ENCODE peak calls at places on chromosomes 2 and 18, in ten cellular contexts. One of them, this sample, is unnamed.

GRCh38 chr2:133456971-133457370 is 111.3 kb downstream of the NCKAP5 start:
- DNase-seq in NCI-H2107: no peak
- DNase-seq in NCI-H82: peak
- DNase-seq in mesothelial cell of epicardium: no peak
- DNase-seq in ascending aorta: no peak
- DNase-seq in kidney epithelial cell: no peak
- DNase-seq in choroid plexus epithelial cell: no peak
- DNase-seq in stimulated activated CD4-positive, alpha-beta T cell treated with anti-CD3 and anti-CD28 coated beads, Interleukin-4, amount 100 ng/mL, for 1 hour: no peak
- DNase-seq in type B pancreatic cell: no peak
- DNase-seq in central memory CD4-positive, alpha-beta T cell: no peak
- DNase-seq in this sample: no peak

GRCh38 chr2:181575024-181575649 is 81.8 kb downstream of the CERKL start:
- DNase-seq in type B pancreatic cell: no peak
- DNase-seq in central memory CD4-positive, alpha-beta T cell: no peak
- DNase-seq in NCI-H82: peak
- DNase-seq in choroid plexus epithelial cell: no peak
- DNase-seq in stimulated activated CD4-positive, alpha-beta T cell treated with anti-CD3 and anti-CD28 coated beads, Interleukin-4, amount 100 ng/mL, for 1 hour: no peak
- DNase-seq in kidney epithelial cell: no peak
- DNase-seq in ascending aorta: no peak
- DNase-seq in mesothelial cell of epicardium: no peak
- DNase-seq in NCI-H2107: no peak
- DNase-seq in this sample: no peak

GRCh38 chr18:72119082-72119481 is 425.1 kb downstream of the CBLN2 start:
- DNase-seq in NCI-H82: no peak
- DNase-seq in ascending aorta: no peak
- DNase-seq in NCI-H2107: no peak
- DNase-seq in kidney epithelial cell: no peak
- DNase-seq in type B pancreatic cell: no peak
- DNase-seq in mesothelial cell of epicardium: no peak
- DNase-seq in stimulated activated CD4-positive, alpha-beta T cell treated with anti-CD3 and anti-CD28 coated beads, Interleukin-4, amount 100 ng/mL, for 1 hour: no peak
- DNase-seq in choroid plexus epithelial cell: no peak
- DNase-seq in central memory CD4-positive, alpha-beta T cell: no peak
- DNase-seq in this sample: no peak

GRCh38 chr2:3182848-3183247 is 194.8 kb downstream of the EIPR1 start:
- DNase-seq in mesothelial cell of epicardium: no peak
- DNase-seq in type B pancreatic cell: no peak
- DNase-seq in stimulated activated CD4-positive, alpha-beta T cell treated with anti-CD3 and anti-CD28 coated beads, Interleukin-4, amount 100 ng/mL, for 1 hour: no peak
- DNase-seq in NCI-H2107: no peak
- DNase-seq in ascending aorta: no peak
- DNase-seq in NCI-H82: no peak
- DNase-seq in choroid plexus epithelial cell: no peak
- DNase-seq in kidney epithelial cell: no peak
- DNase-seq in central memory CD4-positive, alpha-beta T cell: no peak
- DNase-seq in this sample: no peak

GRCh38 chr2:70258532-70258875 is 567 bp downstream of the PCYOX1 start:
- DNase-seq in kidney epithelial cell: no peak
- DNase-seq in ascending aorta: peak
- DNase-seq in mesothelial cell of epicardium: no peak
- DNase-seq in type B pancreatic cell: no peak
- DNase-seq in central memory CD4-positive, alpha-beta T cell: no peak
- DNase-seq in stimulated activated CD4-positive, alpha-beta T cell treated with anti-CD3 and anti-CD28 coated beads, Interleukin-4, amount 100 ng/mL, for 1 hour: no peak
- DNase-seq in NCI-H2107: no peak
- DNase-seq in choroid plexus epithelial cell: peak
- DNase-seq in NCI-H82: peak
- DNase-seq in this sample: no peak

GRCh38 chr18:58952871-58953270 is 88.2 kb downstream of the ZNF532 start:
- DNase-seq in kidney epithelial cell: no peak
- DNase-seq in ascending aorta: no peak
- DNase-seq in stimulated activated CD4-positive, alpha-beta T cell treated with anti-CD3 and anti-CD28 coated beads, Interleukin-4, amount 100 ng/mL, for 1 hour: no peak
- DNase-seq in mesothelial cell of epicardium: no peak
- DNase-seq in type B pancreatic cell: no peak
- DNase-seq in NCI-H82: no peak
- DNase-seq in choroid plexus epithelial cell: no peak
- DNase-seq in central memory CD4-positive, alpha-beta T cell: no peak
- DNase-seq in NCI-H2107: no peak
- DNase-seq in this sample: no peak

GRCh38 chr2:101116348-101116747 is 34.8 kb downstream of the TBC1D8 start:
- DNase-seq in NCI-H82: peak
- DNase-seq in stimulated activated CD4-positive, alpha-beta T cell treated with anti-CD3 and anti-CD28 coated beads, Interleukin-4, amount 100 ng/mL, for 1 hour: no peak
- DNase-seq in NCI-H2107: no peak
- DNase-seq in type B pancreatic cell: no peak
- DNase-seq in central memory CD4-positive, alpha-beta T cell: no peak
- DNase-seq in kidney epithelial cell: no peak
- DNase-seq in ascending aorta: no peak
- DNase-seq in mesothelial cell of epicardium: no peak
- DNase-seq in choroid plexus epithelial cell: no peak
- DNase-seq in this sample: no peak

GRCh38 chr2:86038291-86039081 is 67.2 kb downstream of the POLR1A start:
- DNase-seq in stimulated activated CD4-positive, alpha-beta T cell treated with anti-CD3 and anti-CD28 coated beads, Interleukin-4, amount 100 ng/mL, for 1 hour: no peak
- DNase-seq in kidney epithelial cell: peak
- DNase-seq in mesothelial cell of epicardium: no peak
- DNase-seq in central memory CD4-positive, alpha-beta T cell: peak
- DNase-seq in choroid plexus epithelial cell: peak
- DNase-seq in NCI-H82: no peak
- DNase-seq in type B pancreatic cell: no peak
- DNase-seq in ascending aorta: peak
- DNase-seq in NCI-H2107: no peak
- DNase-seq in this sample: no peak

GRCh38 chr18:63099848-63100625 is 219.5 kb downstream of the BCL2 start:
- DNase-seq in NCI-H82: no peak
- DNase-seq in stimulated activated CD4-positive, alpha-beta T cell treated with anti-CD3 and anti-CD28 coated beads, Interleukin-4, amount 100 ng/mL, for 1 hour: no peak
- DNase-seq in NCI-H2107: no peak
- DNase-seq in choroid plexus epithelial cell: no peak
- DNase-seq in mesothelial cell of epicardium: no peak
- DNase-seq in central memory CD4-positive, alpha-beta T cell: no peak
- DNase-seq in kidney epithelial cell: no peak
- DNase-seq in type B pancreatic cell: no peak
- DNase-seq in ascending aorta: no peak
- DNase-seq in this sample: no peak

GRCh38 chr2:84613082-84613481 is 96.8 kb downstream of the DNAH6 start:
- DNase-seq in mesothelial cell of epicardium: no peak
- DNase-seq in ascending aorta: no peak
- DNase-seq in choroid plexus epithelial cell: no peak
- DNase-seq in central memory CD4-positive, alpha-beta T cell: no peak
- DNase-seq in kidney epithelial cell: no peak
- DNase-seq in type B pancreatic cell: no peak
- DNase-seq in stimulated activated CD4-positive, alpha-beta T cell treated with anti-CD3 and anti-CD28 coated beads, Interleukin-4, amount 100 ng/mL, for 1 hour: no peak
- DNase-seq in NCI-H2107: no peak
- DNase-seq in NCI-H82: no peak
- DNase-seq in this sample: no peak

GRCh38 chr18:48161911-48162698 is 231.6 kb upstream of the SMAD2 start:
- DNase-seq in central memory CD4-positive, alpha-beta T cell: no peak
- DNase-seq in kidney epithelial cell: no peak
- DNase-seq in ascending aorta: no peak
- DNase-seq in stimulated activated CD4-positive, alpha-beta T cell treated with anti-CD3 and anti-CD28 coated beads, Interleukin-4, amount 100 ng/mL, for 1 hour: no peak
- DNase-seq in NCI-H2107: peak
- DNase-seq in mesothelial cell of epicardium: no peak
- DNase-seq in type B pancreatic cell: no peak
- DNase-seq in choroid plexus epithelial cell: peak
- DNase-seq in NCI-H82: no peak
- DNase-seq in this sample: peak

GRCh38 chr2:233037078-233037477 is 4.6 kb downstream of the NEU2 start:
- DNase-seq in stimulated activated CD4-positive, alpha-beta T cell treated with anti-CD3 and anti-CD28 coated beads, Interleukin-4, amount 100 ng/mL, for 1 hour: no peak
- DNase-seq in kidney epithelial cell: no peak
- DNase-seq in ascending aorta: no peak
- DNase-seq in type B pancreatic cell: no peak
- DNase-seq in choroid plexus epithelial cell: peak
- DNase-seq in mesothelial cell of epicardium: no peak
- DNase-seq in NCI-H2107: no peak
- DNase-seq in central memory CD4-positive, alpha-beta T cell: no peak
- DNase-seq in NCI-H82: no peak
- DNase-seq in this sample: no peak

GRCh38 chr2:21104030-21104660 is 19.6 kb upstream of the TDRD15 start:
- DNase-seq in NCI-H2107: no peak
- DNase-seq in stimulated activated CD4-positive, alpha-beta T cell treated with anti-CD3 and anti-CD28 coated beads, Interleukin-4, amount 100 ng/mL, for 1 hour: no peak
- DNase-seq in choroid plexus epithelial cell: no peak
- DNase-seq in kidney epithelial cell: no peak
- DNase-seq in type B pancreatic cell: no peak
- DNase-seq in mesothelial cell of epicardium: no peak
- DNase-seq in NCI-H82: no peak
- DNase-seq in ascending aorta: no peak
- DNase-seq in central memory CD4-positive, alpha-beta T cell: no peak
- DNase-seq in this sample: no peak

GRCh38 chr2:102297891-102298290 is 13.5 kb upstream of the IL1RL1 start:
- DNase-seq in mesothelial cell of epicardium: no peak
- DNase-seq in kidney epithelial cell: no peak
- DNase-seq in ascending aorta: no peak
- DNase-seq in NCI-H2107: no peak
- DNase-seq in stimulated activated CD4-positive, alpha-beta T cell treated with anti-CD3 and anti-CD28 coated beads, Interleukin-4, amount 100 ng/mL, for 1 hour: no peak
- DNase-seq in type B pancreatic cell: no peak
- DNase-seq in choroid plexus epithelial cell: peak
- DNase-seq in central memory CD4-positive, alpha-beta T cell: no peak
- DNase-seq in NCI-H82: no peak
- DNase-seq in this sample: no peak

GRCh38 chr2:227472265-227473018 is 486 bp downstream of the AGFG1 start:
- DNase-seq in choroid plexus epithelial cell: peak
- DNase-seq in type B pancreatic cell: no peak
- DNase-seq in NCI-H2107: no peak
- DNase-seq in stimulated activated CD4-positive, alpha-beta T cell treated with anti-CD3 and anti-CD28 coated beads, Interleukin-4, amount 100 ng/mL, for 1 hour: peak
- DNase-seq in central memory CD4-positive, alpha-beta T cell: no peak
- DNase-seq in kidney epithelial cell: no peak
- DNase-seq in NCI-H82: peak
- DNase-seq in mesothelial cell of epicardium: peak
- DNase-seq in ascending aorta: peak
- DNase-seq in this sample: peak

GRCh38 chr2:17620280-17620679 is 79.8 kb downstream of the VSNL1 start:
- DNase-seq in stimulated activated CD4-positive, alpha-beta T cell treated with anti-CD3 and anti-CD28 coated beads, Interleukin-4, amount 100 ng/mL, for 1 hour: no peak
- DNase-seq in type B pancreatic cell: no peak
- DNase-seq in NCI-H2107: no peak
- DNase-seq in ascending aorta: no peak
- DNase-seq in central memory CD4-positive, alpha-beta T cell: no peak
- DNase-seq in choroid plexus epithelial cell: peak
- DNase-seq in mesothelial cell of epicardium: no peak
- DNase-seq in NCI-H82: peak
- DNase-seq in kidney epithelial cell: no peak
- DNase-seq in this sample: no peak

GRCh38 chr18:75624836-75625235 is 197.3 kb upstream of the SMIM21 start:
- DNase-seq in NCI-H82: no peak
- DNase-seq in kidney epithelial cell: no peak
- DNase-seq in stimulated activated CD4-positive, alpha-beta T cell treated with anti-CD3 and anti-CD28 coated beads, Interleukin-4, amount 100 ng/mL, for 1 hour: no peak
- DNase-seq in type B pancreatic cell: no peak
- DNase-seq in ascending aorta: no peak
- DNase-seq in central memory CD4-positive, alpha-beta T cell: no peak
- DNase-seq in choroid plexus epithelial cell: no peak
- DNase-seq in mesothelial cell of epicardium: no peak
- DNase-seq in NCI-H2107: no peak
- DNase-seq in this sample: no peak

GRCh38 chr2:71665168-71666093 is 212.1 kb downstream of the DYSF start:
- DNase-seq in NCI-H82: no peak
- DNase-seq in NCI-H2107: no peak
- DNase-seq in stimulated activated CD4-positive, alpha-beta T cell treated with anti-CD3 and anti-CD28 coated beads, Interleukin-4, amount 100 ng/mL, for 1 hour: no peak
- DNase-seq in ascending aorta: no peak
- DNase-seq in kidney epithelial cell: no peak
- DNase-seq in type B pancreatic cell: no peak
- DNase-seq in central memory CD4-positive, alpha-beta T cell: no peak
- DNase-seq in mesothelial cell of epicardium: no peak
- DNase-seq in choroid plexus epithelial cell: no peak
- DNase-seq in this sample: no peak

GRCh38 chr18:59712311-59712710 is 15.1 kb upstream of the CCBE1 start:
- DNase-seq in NCI-H2107: peak
- DNase-seq in NCI-H82: no peak
- DNase-seq in type B pancreatic cell: no peak
- DNase-seq in central memory CD4-positive, alpha-beta T cell: no peak
- DNase-seq in mesothelial cell of epicardium: no peak
- DNase-seq in stimulated activated CD4-positive, alpha-beta T cell treated with anti-CD3 and anti-CD28 coated beads, Interleukin-4, amount 100 ng/mL, for 1 hour: no peak
- DNase-seq in ascending aorta: no peak
- DNase-seq in choroid plexus epithelial cell: no peak
- DNase-seq in kidney epithelial cell: no peak
- DNase-seq in this sample: no peak

GRCh38 chr2:105379741-105380186 is 19.1 kb downstream of the FHL2 start:
- DNase-seq in stimulated activated CD4-positive, alpha-beta T cell treated with anti-CD3 and anti-CD28 coated beads, Interleukin-4, amount 100 ng/mL, for 1 hour: no peak
- DNase-seq in NCI-H2107: no peak
- DNase-seq in mesothelial cell of epicardium: no peak
- DNase-seq in choroid plexus epithelial cell: peak
- DNase-seq in NCI-H82: no peak
- DNase-seq in ascending aorta: peak
- DNase-seq in kidney epithelial cell: no peak
- DNase-seq in type B pancreatic cell: no peak
- DNase-seq in central memory CD4-positive, alpha-beta T cell: no peak
- DNase-seq in this sample: no peak

GRCh38 chr2:42216712-42217111 is 47.6 kb downstream of the EML4 start:
- DNase-seq in choroid plexus epithelial cell: peak
- DNase-seq in stimulated activated CD4-positive, alpha-beta T cell treated with anti-CD3 and anti-CD28 coated beads, Interleukin-4, amount 100 ng/mL, for 1 hour: no peak
- DNase-seq in NCI-H2107: no peak
- DNase-seq in mesothelial cell of epicardium: no peak
- DNase-seq in kidney epithelial cell: no peak
- DNase-seq in central memory CD4-positive, alpha-beta T cell: no peak
- DNase-seq in ascending aorta: no peak
- DNase-seq in type B pancreatic cell: no peak
- DNase-seq in NCI-H82: no peak
- DNase-seq in this sample: no peak

GRCh38 chr2:111946294-111947114 is 48.1 kb downstream of the MERTK start:
- DNase-seq in NCI-H82: peak
- DNase-seq in choroid plexus epithelial cell: peak
- DNase-seq in ascending aorta: peak
- DNase-seq in NCI-H2107: no peak
- DNase-seq in central memory CD4-positive, alpha-beta T cell: no peak
- DNase-seq in type B pancreatic cell: no peak
- DNase-seq in kidney epithelial cell: peak
- DNase-seq in stimulated activated CD4-positive, alpha-beta T cell treated with anti-CD3 and anti-CD28 coated beads, Interleukin-4, amount 100 ng/mL, for 1 hour: no peak
- DNase-seq in mesothelial cell of epicardium: no peak
- DNase-seq in this sample: peak

GRCh38 chr2:70005752-70006446 is 44.5 kb upstream of the ASPRV1 start:
- DNase-seq in central memory CD4-positive, alpha-beta T cell: no peak
- DNase-seq in ascending aorta: no peak
- DNase-seq in NCI-H2107: no peak
- DNase-seq in type B pancreatic cell: no peak
- DNase-seq in kidney epithelial cell: no peak
- DNase-seq in choroid plexus epithelial cell: no peak
- DNase-seq in stimulated activated CD4-positive, alpha-beta T cell treated with anti-CD3 and anti-CD28 coated beads, Interleukin-4, amount 100 ng/mL, for 1 hour: no peak
- DNase-seq in mesothelial cell of epicardium: no peak
- DNase-seq in NCI-H82: no peak
- DNase-seq in this sample: no peak

GRCh38 chr2:219851801-219852481 is 224.5 kb downstream of the SLC4A3 start:
- DNase-seq in stimulated activated CD4-positive, alpha-beta T cell treated with anti-CD3 and anti-CD28 coated beads, Interleukin-4, amount 100 ng/mL, for 1 hour: no peak
- DNase-seq in type B pancreatic cell: no peak
- DNase-seq in central memory CD4-positive, alpha-beta T cell: no peak
- DNase-seq in NCI-H2107: no peak
- DNase-seq in kidney epithelial cell: no peak
- DNase-seq in choroid plexus epithelial cell: no peak
- DNase-seq in mesothelial cell of epicardium: no peak
- DNase-seq in ascending aorta: no peak
- DNase-seq in NCI-H82: peak
- DNase-seq in this sample: peak

GRCh38 chr2:236705295-236706114 is 135.9 kb downstream of the ACKR3 start:
- DNase-seq in mesothelial cell of epicardium: no peak
- DNase-seq in central memory CD4-positive, alpha-beta T cell: no peak
- DNase-seq in ascending aorta: no peak
- DNase-seq in choroid plexus epithelial cell: no peak
- DNase-seq in NCI-H82: no peak
- DNase-seq in NCI-H2107: no peak
- DNase-seq in type B pancreatic cell: no peak
- DNase-seq in kidney epithelial cell: no peak
- DNase-seq in stimulated activated CD4-positive, alpha-beta T cell treated with anti-CD3 and anti-CD28 coated beads, Interleukin-4, amount 100 ng/mL, for 1 hour: no peak
- DNase-seq in this sample: no peak

GRCh38 chr2:179393481-179393880 is 128.8 kb upstream of the SESTD1 start:
- DNase-seq in NCI-H2107: no peak
- DNase-seq in type B pancreatic cell: no peak
- DNase-seq in ascending aorta: no peak
- DNase-seq in kidney epithelial cell: no peak
- DNase-seq in central memory CD4-positive, alpha-beta T cell: no peak
- DNase-seq in mesothelial cell of epicardium: no peak
- DNase-seq in NCI-H82: no peak
- DNase-seq in choroid plexus epithelial cell: no peak
- DNase-seq in stimulated activated CD4-positive, alpha-beta T cell treated with anti-CD3 and anti-CD28 coated beads, Interleukin-4, amount 100 ng/mL, for 1 hour: no peak
- DNase-seq in this sample: no peak

GRCh38 chr2:27123302-27124150 is at the start of gene ABHD1:
- DNase-seq in choroid plexus epithelial cell: no peak
- DNase-seq in type B pancreatic cell: no peak
- DNase-seq in ascending aorta: peak
- DNase-seq in NCI-H2107: no peak
- DNase-seq in mesothelial cell of epicardium: peak
- DNase-seq in NCI-H82: peak
- DNase-seq in kidney epithelial cell: no peak
- DNase-seq in stimulated activated CD4-positive, alpha-beta T cell treated with anti-CD3 and anti-CD28 coated beads, Interleukin-4, amount 100 ng/mL, for 1 hour: peak
- DNase-seq in central memory CD4-positive, alpha-beta T cell: peak
- DNase-seq in this sample: peak

GRCh38 chr18:26082475-26082874 is 7.9 kb downstream of the SS18 start:
- DNase-seq in mesothelial cell of epicardium: no peak
- DNase-seq in type B pancreatic cell: no peak
- DNase-seq in NCI-H2107: no peak
- DNase-seq in NCI-H82: no peak
- DNase-seq in stimulated activated CD4-positive, alpha-beta T cell treated with anti-CD3 and anti-CD28 coated beads, Interleukin-4, amount 100 ng/mL, for 1 hour: no peak
- DNase-seq in central memory CD4-positive, alpha-beta T cell: no peak
- DNase-seq in choroid plexus epithelial cell: peak
- DNase-seq in kidney epithelial cell: no peak
- DNase-seq in ascending aorta: no peak
- DNase-seq in this sample: no peak